ENCODE peak calls at places on chromosomes 11 and 22, in eight cellular contexts. One of them, this sample, is unnamed.

GRCh38 chr11:76493626-76494539 is 49.1 kb downstream of the EMSY start:
- DNase-seq in Kasumi-1: no peak
- DNase-seq in NCI-H460: no peak
- DNase-seq in kidney: no peak
- DNase-seq in posterior cingulate gyrus: no peak
- DNase-seq in breast epithelium: no peak
- DNase-seq in left ventricle myocardium inferior: no peak
- DNase-seq in RWPE1: no peak
- DNase-seq in this sample: no peak

GRCh38 chr11:66849501-66850234 is 6.4 kb downstream of the RCE1 start:
- DNase-seq in Kasumi-1: no peak
- DNase-seq in NCI-H460: no peak
- DNase-seq in kidney: peak
- DNase-seq in posterior cingulate gyrus: no peak
- DNase-seq in breast epithelium: no peak
- DNase-seq in left ventricle myocardium inferior: no peak
- DNase-seq in RWPE1: no peak
- DNase-seq in this sample: no peak

GRCh38 chr22:30514252-30514651 is 8.8 kb upstream of the SEC14L4 start:
- DNase-seq in Kasumi-1: no peak
- DNase-seq in NCI-H460: no peak
- DNase-seq in kidney: no peak
- DNase-seq in posterior cingulate gyrus: no peak
- DNase-seq in breast epithelium: no peak
- DNase-seq in left ventricle myocardium inferior: no peak
- DNase-seq in RWPE1: no peak
- DNase-seq in this sample: no peak

GRCh38 chr22:37053310-37054077 is 2.0 kb downstream of the KCTD17 start:
- DNase-seq in Kasumi-1: no peak
- DNase-seq in NCI-H460: no peak
- DNase-seq in kidney: no peak
- DNase-seq in posterior cingulate gyrus: no peak
- DNase-seq in breast epithelium: no peak
- DNase-seq in left ventricle myocardium inferior: peak
- DNase-seq in RWPE1: no peak
- DNase-seq in this sample: no peak

GRCh38 chr11:35994421-35994820 is 50.6 kb downstream of the LDLRAD3 start:
- DNase-seq in Kasumi-1: no peak
- DNase-seq in NCI-H460: no peak
- DNase-seq in kidney: no peak
- DNase-seq in posterior cingulate gyrus: no peak
- DNase-seq in breast epithelium: no peak
- DNase-seq in left ventricle myocardium inferior: no peak
- DNase-seq in RWPE1: no peak
- DNase-seq in this sample: no peak

GRCh38 chr22:39349506-39349966 is 255 bp upstream of the SYNGR1 start:
- DNase-seq in Kasumi-1: peak
- DNase-seq in NCI-H460: peak
- DNase-seq in kidney: no peak
- DNase-seq in posterior cingulate gyrus: peak
- DNase-seq in breast epithelium: no peak
- DNase-seq in left ventricle myocardium inferior: peak
- DNase-seq in RWPE1: no peak
- DNase-seq in this sample: peak

GRCh38 chr11:55714982-55715888 is 53.2 kb downstream of the OR4C6 start:
- DNase-seq in Kasumi-1: no peak
- DNase-seq in NCI-H460: no peak
- DNase-seq in kidney: no peak
- DNase-seq in posterior cingulate gyrus: no peak
- DNase-seq in breast epithelium: no peak
- DNase-seq in left ventricle myocardium inferior: no peak
- DNase-seq in RWPE1: no peak
- DNase-seq in this sample: peak

GRCh38 chr22:17133137-17133536 is 12.0 kb upstream of the TMEM121B start:
- DNase-seq in Kasumi-1: no peak
- DNase-seq in NCI-H460: no peak
- DNase-seq in kidney: no peak
- DNase-seq in posterior cingulate gyrus: no peak
- DNase-seq in breast epithelium: no peak
- DNase-seq in left ventricle myocardium inferior: no peak
- DNase-seq in RWPE1: no peak
- DNase-seq in this sample: no peak

GRCh38 chr22:49838771-49839717 is 11.4 kb upstream of the BRD1 start:
- DNase-seq in Kasumi-1: peak
- DNase-seq in NCI-H460: no peak
- DNase-seq in kidney: peak
- DNase-seq in posterior cingulate gyrus: no peak
- DNase-seq in breast epithelium: no peak
- DNase-seq in left ventricle myocardium inferior: no peak
- DNase-seq in RWPE1: no peak
- DNase-seq in this sample: no peak

GRCh38 chr11:71459767-71460320 is 6.8 kb downstream of the NADSYN1 start:
- DNase-seq in Kasumi-1: no peak
- DNase-seq in NCI-H460: no peak
- DNase-seq in kidney: peak
- DNase-seq in posterior cingulate gyrus: no peak
- DNase-seq in breast epithelium: no peak
- DNase-seq in left ventricle myocardium inferior: no peak
- DNase-seq in RWPE1: no peak
- DNase-seq in this sample: no peak

GRCh38 chr11:60164550-60165075 is 18.3 kb downstream of the MS4A6A start:
- DNase-seq in Kasumi-1: no peak
- DNase-seq in NCI-H460: no peak
- DNase-seq in kidney: no peak
- DNase-seq in posterior cingulate gyrus: no peak
- DNase-seq in breast epithelium: no peak
- DNase-seq in left ventricle myocardium inferior: no peak
- DNase-seq in RWPE1: no peak
- DNase-seq in this sample: no peak

GRCh38 chr11:111299111-111300026 is 1.0 kb downstream of the POU2AF3 start:
- DNase-seq in Kasumi-1: no peak
- DNase-seq in NCI-H460: peak
- DNase-seq in kidney: peak
- DNase-seq in posterior cingulate gyrus: peak
- DNase-seq in breast epithelium: peak
- DNase-seq in left ventricle myocardium inferior: peak
- DNase-seq in RWPE1: peak
- DNase-seq in this sample: peak

GRCh38 chr11:46363031-46363407 is 15.8 kb downstream of the DGKZ start:
- DNase-seq in Kasumi-1: no peak
- DNase-seq in NCI-H460: no peak
- DNase-seq in kidney: peak
- DNase-seq in posterior cingulate gyrus: peak
- DNase-seq in breast epithelium: peak
- DNase-seq in left ventricle myocardium inferior: peak
- DNase-seq in RWPE1: peak
- DNase-seq in this sample: peak

GRCh38 chr11:32266611-32267010 is 168.7 kb downstream of the WT1 start:
- DNase-seq in Kasumi-1: no peak
- DNase-seq in NCI-H460: no peak
- DNase-seq in kidney: no peak
- DNase-seq in posterior cingulate gyrus: no peak
- DNase-seq in breast epithelium: no peak
- DNase-seq in left ventricle myocardium inferior: no peak
- DNase-seq in RWPE1: no peak
- DNase-seq in this sample: no peak

GRCh38 chr11:132772712-132773545 is 759.4 kb downstream of the OPCML start:
- DNase-seq in Kasumi-1: no peak
- DNase-seq in NCI-H460: no peak
- DNase-seq in kidney: no peak
- DNase-seq in posterior cingulate gyrus: no peak
- DNase-seq in breast epithelium: no peak
- DNase-seq in left ventricle myocardium inferior: no peak
- DNase-seq in RWPE1: no peak
- DNase-seq in this sample: no peak

GRCh38 chr11:12478743-12479142 is 101.4 kb downstream of the PARVA start:
- DNase-seq in Kasumi-1: no peak
- DNase-seq in NCI-H460: no peak
- DNase-seq in kidney: no peak
- DNase-seq in posterior cingulate gyrus: no peak
- DNase-seq in breast epithelium: peak
- DNase-seq in left ventricle myocardium inferior: no peak
- DNase-seq in RWPE1: peak
- DNase-seq in this sample: no peak

GRCh38 chr11:75997273-75997552 is 182.2 kb downstream of the UVRAG start:
- DNase-seq in Kasumi-1: no peak
- DNase-seq in NCI-H460: no peak
- DNase-seq in kidney: no peak
- DNase-seq in posterior cingulate gyrus: no peak
- DNase-seq in breast epithelium: no peak
- DNase-seq in left ventricle myocardium inferior: no peak
- DNase-seq in RWPE1: no peak
- DNase-seq in this sample: no peak

GRCh38 chr22:20865869-20866445 is 7.2 kb downstream of the SNAP29 start:
- DNase-seq in Kasumi-1: no peak
- DNase-seq in NCI-H460: no peak
- DNase-seq in kidney: no peak
- DNase-seq in posterior cingulate gyrus: no peak
- DNase-seq in breast epithelium: no peak
- DNase-seq in left ventricle myocardium inferior: no peak
- DNase-seq in RWPE1: no peak
- DNase-seq in this sample: no peak

GRCh38 chr11:66011239-66011784 is 496 bp upstream of the CST6 start:
- DNase-seq in Kasumi-1: no peak
- DNase-seq in NCI-H460: no peak
- DNase-seq in kidney: peak
- DNase-seq in posterior cingulate gyrus: no peak
- DNase-seq in breast epithelium: peak
- DNase-seq in left ventricle myocardium inferior: no peak
- DNase-seq in RWPE1: peak
- DNase-seq in this sample: no peak

GRCh38 chr11:59611570-59612565 is 3.7 kb downstream of the OSBP start:
- DNase-seq in Kasumi-1: no peak
- DNase-seq in NCI-H460: no peak
- DNase-seq in kidney: no peak
- DNase-seq in posterior cingulate gyrus: no peak
- DNase-seq in breast epithelium: no peak
- DNase-seq in left ventricle myocardium inferior: no peak
- DNase-seq in RWPE1: no peak
- DNase-seq in this sample: no peak

GRCh38 chr11:91790346-91790745 is 434.3 kb upstream of the FAT3 start:
- DNase-seq in Kasumi-1: no peak
- DNase-seq in NCI-H460: no peak
- DNase-seq in kidney: no peak
- DNase-seq in posterior cingulate gyrus: no peak
- DNase-seq in breast epithelium: no peak
- DNase-seq in left ventricle myocardium inferior: no peak
- DNase-seq in RWPE1: no peak
- DNase-seq in this sample: no peak

GRCh38 chr11:60918941-60919275 is 5.0 kb downstream of the TMEM109 start:
- DNase-seq in Kasumi-1: no peak
- DNase-seq in NCI-H460: no peak
- DNase-seq in kidney: no peak
- DNase-seq in posterior cingulate gyrus: no peak
- DNase-seq in breast epithelium: no peak
- DNase-seq in left ventricle myocardium inferior: no peak
- DNase-seq in RWPE1: no peak
- DNase-seq in this sample: peak

GRCh38 chr11:79198898-79199250 is 242.0 kb downstream of the TENM4 start:
- DNase-seq in Kasumi-1: no peak
- DNase-seq in NCI-H460: no peak
- DNase-seq in kidney: no peak
- DNase-seq in posterior cingulate gyrus: no peak
- DNase-seq in breast epithelium: no peak
- DNase-seq in left ventricle myocardium inferior: no peak
- DNase-seq in RWPE1: no peak
- DNase-seq in this sample: no peak

GRCh38 chr11:117730256-117730800 is 66.7 kb downstream of the DSCAML1 start:
- DNase-seq in Kasumi-1: no peak
- DNase-seq in NCI-H460: no peak
- DNase-seq in kidney: no peak
- DNase-seq in posterior cingulate gyrus: no peak
- DNase-seq in breast epithelium: no peak
- DNase-seq in left ventricle myocardium inferior: no peak
- DNase-seq in RWPE1: no peak
- DNase-seq in this sample: no peak